ENCODE peak calls at places on chromosomes 16 and 17, in six cellular contexts. Z, U, E, S, V and P are unnamed samples. For H3K9me3, the result is how much of the 10 kb centered on the place peaks cover.

GRCh38 chr17:81037783-81038733 is 3.1 kb downstream of the BAIAP2 start:
- DNase-seq in E (no peak), U (no peak), Z (no peak), V (no peak), S (no peak), P (no peak)

GRCh38 chr16:85975421-85976100 is 76.6 kb downstream of the IRF8 start:
- DNase-seq in V (no peak), S (no peak), E (no peak), U (no peak), Z (peak), P (no peak)

GRCh38 chr17:64130559-64131001 is 636 bp upstream of the ERN1 start:
- DNase-seq in V (peak), S (no peak), U (no peak), E (no peak), Z (no peak), P (no peak)

GRCh38 chr16:89550421-89550988 is 10.0 kb upstream of the RPL13 start:
- DNase-seq in S (no peak), Z (no peak), U (no peak), V (no peak), E (no peak), P (no peak)

GRCh38 chr16:80023865-80024264 is 423.3 kb upstream of the MAF start:
- DNase-seq in S (no peak), V (no peak), E (no peak), Z (peak), U (no peak), P (no peak)

GRCh38 chr16:53219795-53220194 is 165.0 kb downstream of the CHD9 start:
- DNase-seq in U (no peak), S (no peak), E (no peak), Z (no peak), V (no peak), P (no peak)

GRCh38 chr17:49748791-49749190 is 15.1 kb downstream of the FAM117A start:
- DNase-seq in S (no peak), V (peak), Z (no peak), U (no peak), E (no peak), P (no peak)

GRCh38 chr17:58960068-58960467 is 146.6 kb downstream of the TRIM37 start:
- DNase-seq in V (no peak), E (peak), Z (peak), U (no peak), S (no peak), P (no peak)

GRCh38 chr17:10149573-10150399 is 48.6 kb downstream of the GAS7 start:
- DNase-seq in U (no peak), Z (no peak), V (peak), S (no peak), E (peak), P (no peak)

GRCh38 chr16:82972520-82972919 is 345.8 kb downstream of the CDH13 start:
- DNase-seq in U (no peak), E (no peak), Z (no peak), S (no peak), V (no peak), P (no peak)

GRCh38 chr17:74491645-74492044 is 25.2 kb downstream of the CD300A start:
- DNase-seq in Z (no peak), U (no peak), S (peak), V (no peak), E (no peak), P (no peak)

GRCh38 chr16:67959930-67960329 is 8.5 kb downstream of the SLC12A4 start:
- DNase-seq in E (no peak), S (no peak), U (no peak), V (no peak), Z (no peak), P (no peak)

GRCh38 chr17:61324540-61324868 is 75.1 kb upstream of the TBX2 start:
- DNase-seq in Z (peak), V (no peak), E (no peak), U (no peak), S (no peak), P (peak)

GRCh38 chr17:81944858-81945257 is 2.2 kb downstream of the MYADML2 start:
- DNase-seq in S (no peak), U (no peak), Z (no peak), V (no peak), E (no peak), P (no peak)

GRCh38 chr16:13919330-13919682 is 648 bp upstream of the ERCC4 start:
- DNase-seq in S (peak), U (peak), V (no peak), E (peak), Z (peak), P (no peak)

GRCh38 chr16:87333581-87334331 is 16.6 kb upstream of the C16orf95 start:
- DNase-seq in V (no peak), S (no peak), Z (no peak), E (no peak), U (no peak), P (no peak)

GRCh38 chr17:36829676-36830075 is 107.6 kb upstream of the LHX1 start:
- DNase-seq in S (no peak), V (no peak), U (no peak), E (no peak), Z (no peak), P (no peak)

GRCh38 chr17:44997733-44998520 is 29.8 kb upstream of the C1QL1 start:
- DNase-seq in U (no peak), V (no peak), E (no peak), S (no peak), Z (no peak), P (no peak)

GRCh38 chr16:66810391-66810790 is 9.0 kb upstream of the TERB1 start:
- DNase-seq in S (no peak), Z (no peak), V (no peak), U (no peak), E (no peak), P (no peak)

GRCh38 chr17:57484081-57484666 is 227.9 kb downstream of the MSI2 start:
- DNase-seq in E (no peak), U (no peak), Z (no peak), S (no peak), V (no peak), P (no peak)

GRCh38 chr17:38879878-38880727 is 10.2 kb downstream of the LASP1 start:
- DNase-seq in S (no peak), Z (no peak), E (no peak), U (no peak), V (no peak), P (no peak)

GRCh38 chr17:82494236-82495055 is 25.1 kb upstream of the FOXK2 start:
- DNase-seq in S (peak), U (peak), V (peak), Z (peak), E (peak), P (peak)

GRCh38 chr16:15952265-15952711 is 2.9 kb downstream of the ABCC1 start:
- DNase-seq in E (no peak), S (no peak), V (no peak), Z (peak), U (peak), P (no peak)

GRCh38 chr17:19753661-19754463 is 5.8 kb upstream of the ALDH3A1 start:
- DNase-seq in S (no peak), U (no peak), Z (no peak), V (no peak), E (peak), P (no peak)

DNA sequence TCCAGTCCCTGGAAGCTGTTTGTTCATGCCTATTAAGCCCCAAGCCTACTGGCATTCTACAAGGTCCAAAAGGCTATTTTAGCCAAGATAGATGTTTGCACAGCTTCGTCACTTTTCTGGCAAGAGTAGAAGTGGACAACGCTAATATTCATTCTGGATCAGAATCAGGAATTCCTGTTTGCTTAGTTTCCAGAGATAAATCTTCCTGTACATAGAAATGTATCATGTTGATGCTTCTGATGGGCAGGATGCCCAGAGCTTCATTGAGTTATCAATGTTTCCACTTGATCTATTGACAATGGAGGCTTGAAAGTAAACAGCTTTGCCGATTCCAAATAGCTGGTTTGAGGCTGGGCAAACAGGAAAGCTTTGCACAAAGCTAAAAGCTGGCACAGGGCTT is 260.7 kb upstream of the CA10 start:
- DNase-seq in Z (peak), S (no peak), V (no peak), U (no peak), E (no peak), P (no peak)
- TF ChIP-seq REST in Z (no peak), S (no peak), V (no peak), U (no peak), E (no peak), P (no peak)

GRCh38 chr16:35552763-35553162 is 2093.4 kb downstream of the TP53TG3F start:
- DNase-seq in U (peak), S (no peak), E (no peak), Z (no peak), V (no peak), P (no peak)
- H3K9me3 ChIP-seq in U (under half), S (under half), E (under half), Z (half or more), V (under half), P (under half)

DNA sequence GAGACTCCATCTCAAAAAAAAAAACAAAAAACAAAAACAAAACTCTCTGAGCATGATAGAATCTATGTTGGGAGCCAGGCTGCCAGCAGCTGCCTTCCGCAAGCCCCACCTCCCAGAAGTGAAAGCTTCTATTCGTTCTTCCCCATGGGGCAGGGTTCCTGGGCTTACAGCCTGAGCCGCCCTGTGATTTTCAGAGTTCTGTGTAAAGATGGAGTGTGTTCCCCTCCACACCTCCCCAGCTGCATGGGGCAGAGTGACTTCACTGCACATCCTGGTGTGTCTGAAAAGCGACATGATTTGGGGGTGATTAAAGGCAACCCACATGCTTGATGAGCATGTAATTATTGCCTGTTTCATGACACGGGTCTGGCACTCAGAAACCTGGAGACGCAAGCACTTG is 265.7 kb downstream of the ENGASE start:
- DNase-seq in U (no peak), S (no peak), Z (no peak), E (no peak), V (peak), P (no peak)
- TF ChIP-seq SIN3A in U (no peak), S (no peak), Z (no peak), E (no peak), V (no peak), P (no peak)

GRCh38 chr16:47311738-47312505 is 148.9 kb downstream of the ITFG1 start:
- DNase-seq in V (no peak), U (no peak), S (no peak), E (peak), Z (no peak), P (no peak)
- TF ChIP-seq REST in V (no peak), U (no peak), S (no peak), E (no peak), Z (no peak), P (no peak)

GRCh38 chr16:3389663-3390338 is 11.0 kb downstream of the ZSCAN32 start:
- DNase-seq in Z (no peak), V (no peak), E (no peak), S (no peak), U (no peak), P (no peak)

GRCh38 chr16:3383045-3383448 is 17.8 kb downstream of the ZSCAN32 start:
- DNase-seq in V (no peak), E (no peak), U (no peak), Z (no peak), S (no peak), P (no peak)

GRCh38 chr16:3388325-3388724 is 12.5 kb downstream of the ZSCAN32 start:
- DNase-seq in V (no peak), S (peak), E (no peak), Z (no peak), U (no peak), P (no peak)
- H3K9me3 ChIP-seq in V (under half), S (under half), E (under half), Z (under half), U (under half), P (half or more)

GRCh38 chr17:8799001-8799850 is at the start of gene MFSD6L:
- DNase-seq in S (no peak), E (no peak), U (no peak), V (no peak), Z (no peak), P (no peak)
- TF ChIP-seq SIN3A in S (no peak), E (no peak), U (no peak), V (no peak), Z (no peak), P (no peak)